ENCODE peak calls at places on chromosomes 11 and 22, in five cellular contexts. B, L, Z, N and V are unnamed samples. For H3K9me3, the result is how much of the 10 kb centered on the place peaks cover.

GRCh38 chr11:131999955-132000354 is 629.5 kb downstream of the NTM start:
- DNase-seq in B (no peak), L (no peak), Z (no peak), N (no peak), V (no peak)

GRCh38 chr11:62171261-62171723 is 18.7 kb upstream of the SCGB1D1 start:
- DNase-seq in L (no peak), Z (peak), N (peak), B (peak), V (peak)

GRCh38 chr11:86116386-86116726 is 47.5 kb upstream of the PICALM start:
- DNase-seq in B (no peak), Z (peak), N (no peak), L (no peak), V (peak)

GRCh38 chr11:100866453-100866852 is 179.4 kb downstream of the ARHGAP42 start:
- DNase-seq in Z (no peak), B (no peak), N (no peak), L (no peak), V (no peak)

GRCh38 chr11:102680945-102681344 is 24.6 kb downstream of the MMP27 start:
- DNase-seq in Z (no peak), B (no peak), N (no peak), L (no peak), V (peak)

GRCh38 chr11:30172872-30173271 is 57.9 kb upstream of the FSHB start:
- DNase-seq in N (no peak), Z (no peak), B (no peak), L (no peak), V (no peak)

GRCh38 chr11:60743058-60743457 is 13.6 kb upstream of the MS4A15 start:
- DNase-seq in L (no peak), Z (no peak), B (no peak), N (no peak), V (no peak)

GRCh38 chr11:15196704-15197103 is 82.0 kb downstream of the INSC start:
- DNase-seq in Z (no peak), B (no peak), N (no peak), L (no peak), V (no peak)

GRCh38 chr11:38683484-38683883 is 2085.4 kb upstream of the RAG2 start:
- DNase-seq in Z (no peak), N (no peak), L (no peak), B (no peak), V (no peak)

GRCh38 chr11:75813622-75814039 is 1.4 kb upstream of the UVRAG start:
- DNase-seq in B (no peak), Z (no peak), N (no peak), L (no peak), V (peak)

GRCh38 chr22:43217285-43218030 is 30.5 kb upstream of the TTLL12 start:
- DNase-seq in B (no peak), L (no peak), N (no peak), Z (no peak), V (no peak)

GRCh38 chr11:82722236-82722635 is 11.4 kb downstream of the FAM181B start:
- DNase-seq in B (no peak), L (no peak), N (no peak), Z (no peak), V (no peak)

GRCh38 chr22:29842740-29843139 is 4.7 kb upstream of the ASCC2 start:
- DNase-seq in B (no peak), N (no peak), Z (no peak), L (no peak), V (peak)

GRCh38 chr11:36363361-36364272 is 67.5 kb downstream of the PRR5L start:
- DNase-seq in Z (no peak), B (no peak), N (no peak), L (no peak), V (no peak)

GRCh38 chr22:36659762-36660509 is 43.6 kb downstream of the CACNG2 start:
- DNase-seq in L (peak), N (no peak), Z (no peak), B (peak), V (peak)

GRCh38 chr22:17781319-17782031 is 7.2 kb upstream of the BID start:
- DNase-seq in N (peak), Z (no peak), L (no peak), B (no peak), V (peak)

GRCh38 chr11:134714021-134714656 is 302.1 kb upstream of the B3GAT1 start:
- DNase-seq in L (no peak), Z (no peak), B (no peak), N (no peak), V (no peak)

GRCh38 chr11:72072348-72072747 is 8.0 kb downstream of the NUMA1 start:
- DNase-seq in N (no peak), L (no peak), Z (no peak), B (no peak), V (peak)

GRCh38 chr11:117528061-117528780 is 200.6 kb downstream of the CEP164 start:
- DNase-seq in Z (no peak), L (no peak), N (no peak), B (no peak), V (no peak)

GRCh38 chr11:76337918-76338317 is 43.0 kb downstream of the THAP12 start:
- DNase-seq in N (no peak), Z (no peak), L (no peak), B (no peak), V (no peak)

GRCh38 chr11:117072517-117073218 is 25.6 kb downstream of the SIK3 start:
- DNase-seq in L (no peak), B (no peak), N (no peak), Z (no peak), V (peak)

GRCh38 chr22:49567894-49568750 is 259.6 kb downstream of the BRD1 start:
- DNase-seq in N (no peak), B (no peak), L (peak), Z (no peak), V (no peak)

GRCh38 chr11:50098186-50098725 is 65.6 kb downstream of the OR4C45 start:
- DNase-seq in Z (no peak), N (no peak), L (no peak), B (no peak), V (no peak)

GRCh38 chr11:108635106-108635505 is 29.8 kb upstream of the DDX10 start:
- DNase-seq in N (no peak), B (no peak), Z (no peak), L (no peak), V (peak)

GRCh38 chr11:19218216-19218615 is 16.4 kb upstream of the CSRP3 start:
- DNase-seq in N (no peak), B (no peak), Z (no peak), L (no peak), V (no peak)

GRCh38 chr22:36198936-36199616 is 2.5 kb downstream of the APOL4 start:
- DNase-seq in L (no peak), N (no peak), Z (no peak), B (no peak), V (no peak)

GRCh38 chr11:47399860-47400812 is 8.3 kb upstream of the SLC39A13 start:
- DNase-seq in L (no peak), Z (peak), N (peak), B (no peak), V (no peak)

GRCh38 chr11:11243258-11243789 is 109.7 kb downstream of the CSNK2A3 start:
- DNase-seq in Z (no peak), L (peak), B (no peak), N (no peak), V (no peak)

GRCh38 chr11:115530752-115531151 is 26.5 kb upstream of the CADM1 start:
- DNase-seq in Z (no peak), L (no peak), N (no peak), B (no peak), V (no peak)

GRCh38 chr11:45304111-45304991 is 18.2 kb upstream of the SYT13 start:
- DNase-seq in B (no peak), L (no peak), Z (no peak), N (no peak), V (no peak)

GRCh38 chr11:123086315-123086714 is 24.4 kb upstream of the HSPA8 start:
- DNase-seq in N (no peak), L (no peak), B (no peak), Z (no peak), V (no peak)

GRCh38 chr22:27578937-27579617 is 222.5 kb downstream of the MN1 start:
- DNase-seq in N (no peak), L (no peak), B (no peak), Z (no peak), V (peak)

GRCh38 chr11:60280412-60280811 is at the start of gene MS4A4A:
- DNase-seq in B (no peak), Z (no peak), L (no peak), N (no peak), V (no peak)

GRCh38 chr11:33624082-33624481 is 76.5 kb downstream of the C11orf91 start:
- DNase-seq in Z (no peak), B (no peak), N (no peak), L (no peak), V (peak)

GRCh38 chr11:16052750-16053149 is 303.6 kb downstream of the SOX6 start:
- DNase-seq in N (no peak), Z (no peak), B (no peak), L (no peak), V (no peak)

GRCh38 chr22:28002863-28003565 is 84.0 kb upstream of the PITPNB start:
- DNase-seq in N (no peak), Z (no peak), B (no peak), L (no peak), V (no peak)

DNA sequence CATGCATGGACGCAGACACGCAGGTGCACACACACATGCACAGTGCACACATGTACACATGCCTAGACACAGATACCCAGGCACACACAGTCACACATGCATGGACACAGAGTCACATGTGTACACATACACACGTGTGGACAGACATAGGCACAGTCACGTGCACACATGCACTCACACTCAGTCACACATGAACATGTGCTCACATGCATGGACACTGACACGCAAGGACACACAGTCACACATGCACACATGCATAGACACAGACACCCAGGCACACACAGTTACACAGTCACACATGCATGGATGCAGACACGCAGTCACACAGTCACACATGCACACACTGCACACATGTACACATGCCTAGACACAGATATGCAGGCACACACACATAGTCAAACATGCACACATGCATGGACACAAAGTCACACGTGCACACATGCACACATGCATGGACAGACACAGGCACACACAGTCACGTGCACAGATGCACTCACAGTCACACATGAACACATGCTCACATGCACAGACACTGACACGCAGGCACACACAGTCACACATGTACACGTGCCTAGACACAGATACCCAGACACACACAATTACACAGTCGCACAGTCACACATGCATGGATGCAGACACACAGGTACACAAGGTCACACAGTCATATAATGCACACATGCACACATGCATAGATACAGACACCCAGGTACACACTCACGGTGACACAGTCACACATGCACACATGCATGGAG is 16.8 kb downstream of the MUC2 start:
- DNase-seq in L (no peak), B (no peak), N (no peak), Z (no peak), V (no peak)
- H3K9me3 ChIP-seq in L (under half), B (under half), N (under half), Z (under half), V (under half)

GRCh38 chr11:13384837-13385417 is 78.1 kb downstream of the BTBD10 start:
- DNase-seq in B (no peak), L (no peak), N (peak), Z (no peak), V (peak)

GRCh38 chr11:13382751-13383150 is 80.3 kb downstream of the BTBD10 start:
- DNase-seq in Z (no peak), B (no peak), N (no peak), L (no peak), V (no peak)

GRCh38 chr11:13391217-13391616 is 71.8 kb downstream of the BTBD10 start:
- DNase-seq in Z (no peak), L (no peak), N (no peak), B (no peak), V (no peak)

GRCh38 chr11:13388741-13389140 is 74.3 kb downstream of the BTBD10 start:
- DNase-seq in N (no peak), B (no peak), Z (no peak), L (no peak), V (no peak)

GRCh38 chr11:13386567-13386966 is 76.5 kb downstream of the BTBD10 start:
- DNase-seq in N (no peak), Z (no peak), B (no peak), L (no peak), V (no peak)
- H3K27ac ChIP-seq in N (no peak), Z (no peak), B (no peak), L (no peak), V (no peak)

DNA sequence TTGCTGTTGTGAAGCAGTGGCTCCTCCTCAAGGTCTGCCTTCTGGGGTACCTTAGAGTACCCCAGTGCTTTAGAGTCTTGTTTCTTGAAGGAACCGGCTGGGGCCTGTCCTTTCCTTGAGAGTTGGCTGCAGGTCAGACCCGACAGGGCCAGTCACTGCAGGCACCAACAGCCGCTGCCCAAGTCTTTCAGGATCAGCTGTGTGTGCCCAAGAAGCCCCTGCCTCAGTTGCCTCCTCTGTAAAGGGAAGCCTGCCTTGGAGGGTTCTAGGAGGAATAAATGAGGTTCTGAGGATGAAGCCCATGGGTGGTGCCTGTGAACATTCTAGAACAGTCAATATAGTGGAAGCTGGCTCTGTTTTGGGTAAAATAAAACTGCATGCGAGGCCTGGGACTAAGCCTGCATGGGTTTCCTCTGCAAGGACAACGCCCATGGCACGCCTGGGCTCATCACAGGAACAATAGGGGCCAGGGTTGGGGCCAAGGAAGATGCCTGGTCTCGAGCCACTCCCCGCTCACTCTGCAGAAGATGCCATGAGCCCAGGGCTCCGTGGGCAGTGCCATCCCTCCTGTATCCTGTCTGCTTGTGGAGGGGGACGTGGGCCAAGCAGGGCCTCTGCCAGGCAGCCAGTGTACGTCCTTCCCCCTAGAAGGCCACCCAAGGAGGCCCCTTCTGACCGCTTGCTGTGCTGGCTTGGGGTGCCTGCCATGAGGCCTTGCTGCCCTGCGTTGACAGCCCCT is 81.6 kb downstream of the MED15 start:
- DNase-seq in Z (no peak), B (no peak), N (no peak), L (no peak), V (no peak)
- H3K9me3 ChIP-seq in Z (under half), B (under half), N (under half), L (under half), V (under half)

GRCh38 chr11:22461626-22462025 is 123.4 kb downstream of the SLC17A6 start:
- DNase-seq in B (no peak), L (no peak), Z (no peak), N (no peak), V (no peak)

GRCh38 chr11:22460181-22460580 is 122.0 kb downstream of the SLC17A6 start:
- DNase-seq in N (no peak), Z (no peak), L (no peak), B (no peak), V (peak)

GRCh38 chr11:22458141-22458540 is 120.0 kb downstream of the SLC17A6 start:
- DNase-seq in N (no peak), B (no peak), Z (no peak), L (no peak), V (no peak)

GRCh38 chr11:22456993-22457748 is 119.0 kb downstream of the SLC17A6 start:
- DNase-seq in B (no peak), L (no peak), N (no peak), Z (no peak), V (no peak)

DNA sequence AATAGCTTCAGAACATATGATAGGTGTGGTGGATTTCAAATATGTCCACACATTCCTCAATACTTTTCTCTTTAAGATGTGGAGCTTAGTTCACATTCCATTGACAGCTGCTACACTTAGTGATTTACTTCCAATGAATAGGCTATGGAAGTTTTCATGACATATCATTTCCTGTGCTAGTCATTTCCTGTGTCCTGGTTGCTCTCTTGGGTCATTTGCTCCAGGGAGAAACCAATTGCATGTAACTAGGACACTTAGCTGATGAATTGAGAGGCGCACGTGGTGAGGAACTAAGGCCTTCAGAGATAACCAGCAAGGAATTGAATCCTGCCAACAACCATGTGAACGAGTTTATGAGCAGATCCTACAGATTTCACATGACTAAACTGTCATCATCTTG is 120.9 kb downstream of the SLC17A6 start:
- DNase-seq in B (no peak), L (no peak), Z (no peak), N (no peak), V (peak)
- H3K27ac ChIP-seq in B (no peak), L (no peak), Z (no peak), N (no peak), V (peak)

DNA sequence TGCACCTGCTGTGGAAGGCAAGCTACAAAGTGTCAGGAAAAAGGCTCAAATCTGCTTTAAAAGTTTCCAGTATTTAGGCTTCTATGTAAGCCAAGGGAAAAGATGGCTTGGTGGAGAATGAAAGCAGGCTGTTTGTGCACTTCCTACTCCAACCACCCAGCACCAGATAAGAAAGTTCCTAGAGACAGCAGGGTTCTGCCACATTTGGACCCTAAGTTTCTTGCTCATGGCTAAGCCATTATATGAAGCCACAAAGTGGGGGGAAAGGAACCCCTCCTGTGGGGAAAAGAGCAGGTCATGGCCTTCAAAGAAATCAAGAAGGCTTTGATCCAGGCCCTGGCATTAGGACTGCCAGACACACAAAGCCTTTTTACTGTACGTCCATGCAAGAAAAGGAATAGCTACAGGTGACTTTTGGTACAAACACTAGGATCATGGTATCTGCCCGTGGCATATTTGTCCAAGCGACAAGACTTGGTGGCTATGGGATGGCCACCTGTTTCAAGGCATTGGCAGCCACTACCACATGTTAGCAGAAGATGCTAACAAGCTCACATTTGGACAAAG is 41.1 kb upstream of the GLYAT start:
- DNase-seq in Z (no peak), N (no peak), B (no peak), L (no peak), V (no peak)
- H3K9me3 ChIP-seq in Z (under half), N (under half), B (under half), L (under half), V (under half)

GRCh38 chr22:44667829-44668189 is 34.2 kb upstream of the PRR5 start:
- DNase-seq in Z (peak), B (no peak), L (no peak), N (peak), V (no peak)
- H3K27ac ChIP-seq in Z (peak), B (no peak), L (peak), N (peak), V (no peak)

GRCh38 chr22:47281126-47282106 is 519.0 kb downstream of the TBC1D22A start:
- DNase-seq in L (no peak), Z (no peak), B (no peak), N (no peak), V (peak)
- H3K9me3 ChIP-seq in L (under half), Z (under half), B (under half), N (under half), V (under half)